ENCODE peak calls at places on chromosomes 6 and 20, in four cellular contexts. Z, O, S and C are unnamed samples.

GRCh38 chr6:113697642-113698410 is 159.3 kb upstream of the MARCKS start:
- DNase-seq in Z (no peak), S (no peak), O (no peak), C (no peak)

GRCh38 chr6:136163260-136163659 is 86.9 kb downstream of the MTFR2 start:
- DNase-seq in O (no peak), S (no peak), Z (no peak), C (no peak)

GRCh38 chr20:48129319-48129973 is 344.2 kb upstream of the SULF2 start:
- DNase-seq in S (no peak), O (no peak), Z (no peak), C (no peak)

GRCh38 chr6:119312875-119313338 is 36.7 kb downstream of the MAN1A1 start:
- DNase-seq in Z (no peak), S (peak; percentile 94), O (peak; percentile 24), C (no peak)

GRCh38 chr20:44026932-44027685 is 112.5 kb downstream of the TOX2 start:
- DNase-seq in O (no peak), Z (no peak), S (no peak), C (no peak)

GRCh38 chr6:17418281-17419188 is 25.1 kb downstream of the CAP2 start:
- DNase-seq in Z (no peak), S (no peak), O (no peak), C (no peak)

GRCh38 chr6:168216741-168217140 is 102.8 kb downstream of the DACT2 start:
- DNase-seq in S (no peak), Z (no peak), O (no peak), C (no peak)

GRCh38 chr6:122207794-122208193 is 191.7 kb upstream of the HSF2 start:
- DNase-seq in Z (no peak), O (no peak), S (no peak), C (no peak)

GRCh38 chr6:8027965-8028651 is 36.1 kb downstream of the BLOC1S5 start:
- DNase-seq in O (no peak), Z (no peak), S (no peak), C (no peak)

GRCh38 chr20:47698142-47698541 is 87.1 kb downstream of the SULF2 start:
- DNase-seq in Z (no peak), O (no peak), S (no peak), C (no peak)

GRCh38 chr20:32574296-32575226 is 10.6 kb downstream of the NOL4L start:
- DNase-seq in O (no peak), S (peak; percentile 93), Z (no peak), C (peak; percentile 43)

GRCh38 chr6:33958863-33959651 is 155.3 kb upstream of the MLN start:
- DNase-seq in Z (no peak), S (no peak), O (no peak), C (no peak)

GRCh38 chr6:147586044-147586443 is 77.6 kb downstream of the SAMD5 start:
- DNase-seq in O (no peak), Z (no peak), S (no peak), C (no peak)

GRCh38 chr20:42700423-42700822 is 489.3 kb downstream of the PTPRT start:
- DNase-seq in Z (no peak), S (no peak), O (no peak), C (no peak)

GRCh38 chr6:55601120-55601519 is 22.1 kb upstream of the HMGCLL1 start:
- DNase-seq in Z (no peak), O (no peak), S (no peak), C (no peak)

GRCh38 chr20:58059145-58059544 is 169.3 kb downstream of the ANKRD60 start:
- DNase-seq in Z (no peak), O (no peak), S (no peak), C (no peak)

GRCh38 chr20:25087186-25087929 is 5.4 kb upstream of the VSX1 start:
- DNase-seq in S (no peak), Z (no peak), O (no peak), C (no peak)

GRCh38 chr20:25088267-25088666 is 6.3 kb upstream of the VSX1 start:
- DNase-seq in S (no peak), O (no peak), Z (no peak), C (no peak)

GRCh38 chr20:25083773-25084615 is 2.1 kb upstream of the VSX1 start:
- DNase-seq in S (no peak), O (no peak), Z (no peak), C (no peak)

GRCh38 chr20:25084616-25085187 is 2.8 kb upstream of the VSX1 start:
- DNase-seq in Z (peak; percentile 38), O (no peak), S (no peak), C (no peak)

GRCh38 chr20:25085756-25086495 is 4.0 kb upstream of the VSX1 start:
- DNase-seq in O (no peak), S (no peak), Z (no peak), C (no peak)
- TF ChIP-seq ELF4 in O (no peak), S (no peak), Z (no peak), C (no peak)

GRCh38 chr6:125104425-125104824 is 49.1 kb upstream of the TPD52L1 start:
- DNase-seq in S (peak; percentile 81), O (no peak), Z (no peak), C (peak; percentile 66)
- TF ChIP-seq ELF4 in S (no peak), O (no peak), Z (no peak), C (no peak)

GRCh38 chr6:139161169-139161568 is 26.3 kb downstream of the HECA start:
- DNase-seq in Z (no peak), O (peak; percentile 5), S (no peak), C (no peak)
- TF ChIP-seq ELF4 in Z (no peak), O (no peak), S (no peak), C (no peak)

GRCh38 chr20:59123011-59123676 is 40.5 kb upstream of the ZNF831 start:
- DNase-seq in O (no peak), S (no peak), Z (no peak), C (no peak)

GRCh38 chr20:59124326-59125029 is 39.1 kb upstream of the ZNF831 start:
- DNase-seq in Z (no peak), O (no peak), S (no peak), C (no peak)

GRCh38 chr20:59125909-59126308 is 37.7 kb upstream of the ZNF831 start:
- DNase-seq in O (no peak), S (no peak), Z (no peak), C (no peak)

GRCh38 chr20:59123677-59124060 is 40.0 kb upstream of the ZNF831 start:
- DNase-seq in S (no peak), Z (no peak), O (no peak), C (no peak)

GRCh38 chr20:59125332-59125731 is 38.3 kb upstream of the ZNF831 start:
- DNase-seq in O (no peak), Z (no peak), S (no peak), C (no peak)
- TF ChIP-seq ELF4 in O (no peak), Z (no peak), S (no peak), C (no peak)

GRCh38 chr6:137231895-137232294 is 12.7 kb upstream of the IFNGR1 start:
- DNase-seq in S (no peak), Z (no peak), O (no peak), C (no peak)

GRCh38 chr6:137235686-137236085 is 16.5 kb upstream of the IFNGR1 start:
- DNase-seq in O (no peak), S (no peak), Z (no peak), C (no peak)

GRCh38 chr6:137234505-137234863 is 15.3 kb upstream of the IFNGR1 start:
- DNase-seq in S (no peak), Z (no peak), O (no peak), C (no peak)

GRCh38 chr6:137231156-137231555 is 12.0 kb upstream of the IFNGR1 start:
- DNase-seq in O (no peak), S (no peak), Z (no peak), C (no peak)

GRCh38 chr6:137233561-137234504 is 14.6 kb upstream of the IFNGR1 start:
- DNase-seq in Z (no peak), O (peak; percentile 58), S (peak; percentile 36), C (no peak)
- TF ChIP-seq ELF4 in Z (no peak), O (no peak), S (no peak), C (no peak)

DNA sequence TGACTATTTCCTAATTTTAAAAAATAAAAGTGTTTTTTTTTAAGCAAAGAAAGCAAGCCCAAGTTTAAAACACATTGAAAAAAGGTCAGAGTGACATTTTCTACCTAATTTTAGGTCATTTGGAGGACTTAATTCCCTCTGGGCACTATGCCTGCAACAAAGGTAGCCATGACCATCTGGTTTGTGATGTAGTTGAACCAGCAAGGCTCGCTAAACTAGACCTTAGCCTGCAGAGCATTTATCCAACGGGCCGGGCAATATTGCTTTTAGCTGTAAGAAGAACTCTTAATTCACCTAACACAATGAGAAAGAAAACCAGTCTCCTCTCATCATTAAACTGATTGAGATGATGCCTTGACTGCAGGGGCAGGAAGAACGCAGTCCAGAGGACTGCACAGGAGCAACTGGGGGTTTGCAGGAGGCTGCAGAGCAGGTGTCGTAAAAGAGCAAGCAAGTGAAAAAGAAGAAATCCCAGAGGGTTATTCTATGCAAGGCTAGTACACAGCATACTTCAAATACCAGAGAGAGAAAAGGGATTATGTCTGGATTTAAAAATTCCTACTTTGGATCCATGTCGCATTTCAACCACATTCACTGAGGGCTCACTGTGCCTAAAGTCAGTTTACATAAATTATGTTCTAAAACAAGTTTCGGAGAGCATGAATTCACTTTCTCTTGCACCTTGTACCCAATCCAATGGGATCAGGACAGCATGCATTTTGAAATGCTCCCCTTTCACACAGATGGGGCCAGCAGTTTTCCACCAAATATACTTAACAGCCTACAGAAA is 12.8 kb downstream of the TRAF3IP2 start:
- DNase-seq in Z (no peak), S (no peak), O (no peak), C (no peak)
- TF ChIP-seq ELF4 in Z (no peak), S (no peak), O (no peak), C (no peak)

DNA sequence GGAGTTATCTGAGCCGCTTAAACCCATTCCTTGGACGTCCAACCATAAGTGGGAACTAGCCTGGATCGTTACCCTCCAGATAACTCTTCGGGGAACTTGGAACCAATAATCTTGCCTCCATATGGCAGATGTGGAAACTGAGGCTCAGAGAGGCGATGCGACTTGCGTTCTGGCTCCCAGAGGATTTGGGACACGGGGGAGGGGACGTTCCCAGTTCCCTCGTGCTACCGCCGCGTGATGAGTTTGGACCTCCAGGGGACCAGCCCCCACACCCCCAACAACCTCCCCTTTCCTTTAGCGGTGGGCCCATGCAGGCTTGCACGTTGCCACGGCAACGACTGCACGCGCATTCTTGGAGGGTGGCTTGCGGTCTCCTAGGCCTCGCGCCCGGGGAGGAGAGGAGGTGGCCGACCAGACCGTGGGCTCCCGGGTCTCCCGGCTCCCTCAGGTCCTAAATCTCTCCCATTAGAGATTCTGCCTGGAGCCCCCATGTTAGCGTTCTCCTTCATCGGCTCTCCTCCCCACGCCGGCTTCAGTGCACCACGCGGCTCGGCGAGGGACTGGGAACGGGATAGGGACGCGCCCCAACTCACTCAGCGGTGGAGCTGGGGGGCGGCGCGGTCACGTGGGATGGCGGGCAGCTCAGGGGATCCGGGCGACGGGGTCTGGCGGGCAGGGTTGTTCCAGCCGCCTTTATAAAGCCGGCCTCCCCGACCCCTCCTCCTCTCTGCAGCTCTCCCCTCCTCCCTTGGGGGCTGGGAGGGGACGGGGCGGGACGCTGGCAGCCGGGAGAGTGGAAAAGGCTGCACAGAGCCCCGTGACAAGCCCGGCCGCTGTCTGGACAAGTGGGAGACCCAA is at the start of gene PLTP:
- DNase-seq in S (peak; percentile 48), Z (peak; percentile 75), O (no peak), C (no peak)
- TF ChIP-seq ELF4 in S (no peak), Z (no peak), O (no peak), C (no peak)

GRCh38 chr6:41502607-41503434 is 43.4 kb upstream of the FOXP4 start:
- DNase-seq in Z (peak; percentile 70), S (no peak), O (no peak), C (no peak)
- TF ChIP-seq ELF4 in Z (no peak), S (no peak), O (no peak), C (no peak)